ENCODE peak calls at places on chromosome 18, in four cellular contexts. One of them, this sample, is unnamed.
A peak's percentile ranks its signal among the peaks of the same experiment; 100 is the strongest.

GRCh38 chr18:27803957-27804356 is 373.0 kb downstream of the CDH2 start:
- DNase-seq in activated naive CD4-positive, alpha-beta T cell treated with anti-CD3 and anti-CD28 coated beads, Interleukin-2, amount 50 U/mL, for 16 hours: no peak
- DNase-seq in right cardiac atrium: no peak
- DNase-seq in GM12891: no peak
- DNase-seq in this sample: no peak

GRCh38 chr18:51196811-51197660 is 445 bp downstream of the MEX3C start:
- DNase-seq in GM12891: peak; percentile 15
- DNase-seq in activated naive CD4-positive, alpha-beta T cell treated with anti-CD3 and anti-CD28 coated beads, Interleukin-2, amount 50 U/mL, for 16 hours: peak; percentile 44
- DNase-seq in right cardiac atrium: peak; percentile 85
- DNase-seq in this sample: no peak

GRCh38 chr18:12883003-12883683 is 894 bp downstream of the PTPN2 start:
- DNase-seq in GM12891: no peak
- DNase-seq in right cardiac atrium: no peak
- DNase-seq in activated naive CD4-positive, alpha-beta T cell treated with anti-CD3 and anti-CD28 coated beads, Interleukin-2, amount 50 U/mL, for 16 hours: peak; percentile 19
- DNase-seq in this sample: no peak

GRCh38 chr18:66838340-66838987 is 234.6 kb upstream of the CDH19 start:
- DNase-seq in activated naive CD4-positive, alpha-beta T cell treated with anti-CD3 and anti-CD28 coated beads, Interleukin-2, amount 50 U/mL, for 16 hours: no peak
- DNase-seq in GM12891: no peak
- DNase-seq in right cardiac atrium: peak; percentile 33
- DNase-seq in this sample: no peak

GRCh38 chr18:46915800-46916550 is 1.3 kb downstream of the PIAS2 start:
- DNase-seq in GM12891: no peak
- DNase-seq in right cardiac atrium: no peak
- DNase-seq in activated naive CD4-positive, alpha-beta T cell treated with anti-CD3 and anti-CD28 coated beads, Interleukin-2, amount 50 U/mL, for 16 hours: no peak
- DNase-seq in this sample: no peak

GRCh38 chr18:75478996-75479870 is 51.7 kb upstream of the SMIM21 start:
- DNase-seq in activated naive CD4-positive, alpha-beta T cell treated with anti-CD3 and anti-CD28 coated beads, Interleukin-2, amount 50 U/mL, for 16 hours: no peak
- DNase-seq in GM12891: no peak
- DNase-seq in right cardiac atrium: no peak
- DNase-seq in this sample: peak; percentile 35

GRCh38 chr18:34677056-34677574 is 33.0 kb upstream of the DTNA start:
- DNase-seq in GM12891: no peak
- DNase-seq in right cardiac atrium: no peak
- DNase-seq in activated naive CD4-positive, alpha-beta T cell treated with anti-CD3 and anti-CD28 coated beads, Interleukin-2, amount 50 U/mL, for 16 hours: no peak
- DNase-seq in this sample: no peak

GRCh38 chr18:36381075-36381474 is 83.6 kb downstream of the FHOD3 start:
- DNase-seq in GM12891: no peak
- DNase-seq in right cardiac atrium: no peak
- DNase-seq in activated naive CD4-positive, alpha-beta T cell treated with anti-CD3 and anti-CD28 coated beads, Interleukin-2, amount 50 U/mL, for 16 hours: no peak
- DNase-seq in this sample: no peak

GRCh38 chr18:22169889-22170420 is 566 bp downstream of the GATA6 start:
- DNase-seq in GM12891: no peak
- DNase-seq in right cardiac atrium: peak; percentile 80
- DNase-seq in activated naive CD4-positive, alpha-beta T cell treated with anti-CD3 and anti-CD28 coated beads, Interleukin-2, amount 50 U/mL, for 16 hours: no peak
- DNase-seq in this sample: no peak

GRCh38 chr18:36672437-36673344 is 156.1 kb downstream of the TPGS2 start:
- DNase-seq in right cardiac atrium: peak; percentile 58
- DNase-seq in activated naive CD4-positive, alpha-beta T cell treated with anti-CD3 and anti-CD28 coated beads, Interleukin-2, amount 50 U/mL, for 16 hours: no peak
- DNase-seq in GM12891: no peak
- DNase-seq in this sample: no peak

This sample was measured in GM19239.